ENCODE peak calls at places on chromosomes 2 and 18, in nine cellular contexts. U is iris pigment epithelial cell, Q is NCI-H1417, E is astrocyte, G is GM12892, K is GM10248, O is retina, X is Daoy, D is germinal center. B is an unnamed sample.

GRCh38 chr18:57859314-57859713 is 56.2 kb upstream of the ATP8B1 start:
- DNase-seq in X (peak), G (no peak), D (peak), K (peak), E (no peak), Q (no peak), U (peak), O (no peak), B (peak)

GRCh38 chr2:28950941-28951630 is 30.0 kb upstream of the TOGARAM2 start:
- DNase-seq in D (no peak), G (no peak), X (no peak), O (no peak), E (no peak), Q (no peak), K (no peak), U (peak), B (no peak)

GRCh38 chr18:9673296-9674251 is 34.5 kb upstream of the RAB31 start:
- DNase-seq in X (peak), D (peak), O (no peak), G (peak), U (peak), Q (no peak), E (peak), K (peak), B (peak)

GRCh38 chr18:79275992-79276391 is 119.7 kb upstream of the NFATC1 start:
- DNase-seq in G (no peak), D (no peak), K (peak), O (peak), Q (no peak), U (peak), E (no peak), X (no peak), B (peak)

GRCh38 chr2:226329180-226329579 is 470.4 kb downstream of the IRS1 start:
- DNase-seq in X (no peak), O (no peak), D (no peak), E (no peak), Q (no peak), K (no peak), G (no peak), U (no peak), B (no peak)

GRCh38 chr2:106160786-106161261 is 33.3 kb downstream of the UXS1 start:
- DNase-seq in D (peak), G (no peak), E (no peak), O (no peak), U (no peak), Q (no peak), X (no peak), K (no peak), B (no peak)

GRCh38 chr2:169095631-169096105 is 26.3 kb downstream of the DHRS9 start:
- DNase-seq in O (no peak), G (no peak), D (no peak), E (peak), Q (no peak), X (peak), K (no peak), U (peak), B (no peak)

GRCh38 chr2:169031202-169031601 is at the start of gene ABCB11:
- DNase-seq in O (no peak), Q (no peak), G (no peak), U (no peak), K (no peak), X (no peak), E (no peak), D (no peak), B (no peak)

GRCh38 chr2:85160946-85161625 is 27.9 kb downstream of the TCF7L1 start:
- DNase-seq in X (peak), D (no peak), G (no peak), E (no peak), K (no peak), O (peak), Q (no peak), U (no peak), B (no peak)

GRCh38 chr2:50004667-50005066 is 850.4 kb upstream of the FSHR start:
- DNase-seq in E (no peak), D (no peak), O (no peak), K (no peak), G (no peak), Q (no peak), U (no peak), X (no peak), B (no peak)

GRCh38 chr2:187369471-187369870 is 78.6 kb downstream of the CALCRL start:
- DNase-seq in G (no peak), O (no peak), D (no peak), K (no peak), Q (no peak), E (no peak), U (no peak), X (no peak), B (no peak)

GRCh38 chr18:23864620-23865019 is 149.9 kb upstream of the TTC39C start:
- DNase-seq in E (no peak), O (no peak), D (peak), U (no peak), K (no peak), X (no peak), Q (no peak), G (no peak), B (peak)

GRCh38 chr18:59902180-59902992 is 2.6 kb downstream of the PMAIP1 start:
- DNase-seq in D (no peak), G (no peak), U (peak), K (no peak), X (peak), Q (no peak), O (no peak), E (peak), B (no peak)

GRCh38 chr2:50773533-50773932 is 258.4 kb downstream of the NRXN1 start:
- DNase-seq in G (no peak), K (no peak), Q (no peak), D (no peak), U (no peak), X (no peak), E (no peak), O (no peak), B (no peak)

GRCh38 chr2:143451622-143452021 is 322.4 kb downstream of the ARHGAP15 start:
- DNase-seq in D (no peak), U (peak), X (peak), O (no peak), K (no peak), Q (peak), E (peak), G (no peak), B (no peak)

GRCh38 chr2:218904176-218904575 is 23.5 kb downstream of the WNT10A start:
- DNase-seq in G (no peak), Q (no peak), X (peak), D (no peak), U (no peak), E (no peak), K (no peak), O (no peak), B (no peak)

GRCh38 chr2:10777842-10778723 is 34.5 kb downstream of the PDIA6 start:
- DNase-seq in O (no peak), G (no peak), Q (no peak), E (no peak), K (no peak), D (no peak), X (no peak), U (no peak), B (no peak)

B was measured in RPMI8226.